ENCODE peak calls at places on chromosomes 5 and 9, in four cellular contexts. Y is HCT116, M is GM12878, J is K562. W is an unnamed sample.

GRCh38 chr5:13250450-13251291 is 693.8 kb downstream of the DNAH5 start:
- DNase-seq in Y (no peak), J (peak), M (no peak), W (peak)

GRCh38 chr5:125564336-125564975 is 818.0 kb upstream of the ZNF608 start:
- DNase-seq in M (no peak), Y (no peak), J (no peak), W (no peak)

GRCh38 chr5:65076251-65076869 is 307.6 kb downstream of the CWC27 start:
- DNase-seq in J (peak), M (no peak), Y (peak), W (no peak)

GRCh38 chr9:124137009-124137943 is 120.5 kb upstream of the NEK6 start:
- DNase-seq in Y (no peak), J (peak), M (peak), W (no peak)

GRCh38 chr9:114691046-114691955 is 9.3 kb upstream of the TEX48 start:
- DNase-seq in J (no peak), M (peak), Y (peak), W (no peak)

GRCh38 chr5:137660349-137660817 is 75.5 kb downstream of the KLHL3 start:
- DNase-seq in Y (peak), J (peak), M (peak), W (peak)

GRCh38 chr9:99239341-99240055 is 17.4 kb downstream of the SEC61B start:
- DNase-seq in Y (no peak), J (no peak), M (no peak), W (no peak)

GRCh38 chr9:95515272-95516113 is 1.3 kb downstream of the PTCH1 start:
- DNase-seq in M (no peak), Y (no peak), J (no peak), W (no peak)

GRCh38 chr9:34540826-34541225 is 18.0 kb upstream of the ENHO start:
- DNase-seq in Y (no peak), M (no peak), J (no peak), W (no peak)

GRCh38 chr5:65020492-65020891 is 251.8 kb downstream of the CWC27 start:
- DNase-seq in Y (no peak), M (no peak), J (no peak), W (no peak)

GRCh38 chr9:96858018-96858573 is 3.8 kb upstream of the ZNF782 start:
- DNase-seq in J (peak), M (no peak), Y (no peak), W (no peak)

GRCh38 chr9:128026255-128027165 is 40.6 kb downstream of the NAIF1 start:
- DNase-seq in M (peak), J (no peak), Y (no peak), W (peak)

DNA sequence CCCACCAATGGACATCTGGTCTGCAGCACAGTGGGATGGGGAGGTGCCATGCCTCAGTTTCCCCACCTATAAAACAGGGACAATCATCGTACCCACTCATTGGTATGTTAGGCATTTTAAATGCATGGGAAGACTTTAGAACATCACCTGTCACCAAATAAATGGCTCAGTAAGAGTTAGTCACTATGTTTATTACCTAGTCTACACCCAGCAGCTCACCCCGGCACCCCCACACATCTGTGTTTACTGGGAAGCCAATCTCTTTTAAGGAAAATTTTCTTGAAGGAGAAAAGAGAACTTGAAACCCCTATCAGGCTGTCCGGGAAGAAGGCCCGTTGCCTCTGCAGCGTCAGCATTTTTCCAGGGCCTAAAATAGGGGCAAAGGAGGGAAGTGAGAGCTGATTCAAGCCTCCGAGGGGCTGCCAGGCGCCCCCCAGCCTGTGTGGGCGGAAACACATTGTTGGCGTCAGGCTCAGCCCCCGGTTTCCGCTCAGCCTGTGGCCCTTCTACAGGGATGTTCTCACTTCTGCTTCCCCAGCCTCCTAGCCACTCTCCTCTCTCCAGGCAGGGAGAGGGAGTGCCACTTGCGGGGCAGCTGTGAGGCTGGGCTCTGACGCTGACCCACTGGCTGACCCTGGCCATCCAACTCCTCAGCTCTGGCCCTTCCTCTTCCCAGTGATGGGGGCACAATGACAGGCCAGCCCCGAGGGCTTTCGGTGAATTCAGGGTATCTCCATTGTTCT is 4.6 kb downstream of the CSF1R start:
- DNase-seq in Y (no peak), M (no peak), J (no peak), W (no peak)
- TF ChIP-seq JUND in Y (no peak), M (no peak), J (no peak), W (no peak)

GRCh38 chr5:80128129-80128528 is 93.0 kb downstream of the THBS4 start:
- DNase-seq in Y (no peak), M (no peak), J (no peak), W (peak)
- TF ChIP-seq JUND in Y (no peak), M (no peak), J (no peak), W (no peak)

GRCh38 chr5:16178745-16179372 is 732 bp downstream of the MARCHF11 start:
- DNase-seq in J (peak), M (no peak), Y (no peak), W (peak)
- TF ChIP-seq JUND in J (no peak), M (no peak), Y (no peak), W (no peak)

GRCh38 chr9:75023846-75024245 is 4.2 kb downstream of the CARNMT1 start:
- DNase-seq in J (no peak), M (no peak), Y (no peak), W (no peak)

DNA sequence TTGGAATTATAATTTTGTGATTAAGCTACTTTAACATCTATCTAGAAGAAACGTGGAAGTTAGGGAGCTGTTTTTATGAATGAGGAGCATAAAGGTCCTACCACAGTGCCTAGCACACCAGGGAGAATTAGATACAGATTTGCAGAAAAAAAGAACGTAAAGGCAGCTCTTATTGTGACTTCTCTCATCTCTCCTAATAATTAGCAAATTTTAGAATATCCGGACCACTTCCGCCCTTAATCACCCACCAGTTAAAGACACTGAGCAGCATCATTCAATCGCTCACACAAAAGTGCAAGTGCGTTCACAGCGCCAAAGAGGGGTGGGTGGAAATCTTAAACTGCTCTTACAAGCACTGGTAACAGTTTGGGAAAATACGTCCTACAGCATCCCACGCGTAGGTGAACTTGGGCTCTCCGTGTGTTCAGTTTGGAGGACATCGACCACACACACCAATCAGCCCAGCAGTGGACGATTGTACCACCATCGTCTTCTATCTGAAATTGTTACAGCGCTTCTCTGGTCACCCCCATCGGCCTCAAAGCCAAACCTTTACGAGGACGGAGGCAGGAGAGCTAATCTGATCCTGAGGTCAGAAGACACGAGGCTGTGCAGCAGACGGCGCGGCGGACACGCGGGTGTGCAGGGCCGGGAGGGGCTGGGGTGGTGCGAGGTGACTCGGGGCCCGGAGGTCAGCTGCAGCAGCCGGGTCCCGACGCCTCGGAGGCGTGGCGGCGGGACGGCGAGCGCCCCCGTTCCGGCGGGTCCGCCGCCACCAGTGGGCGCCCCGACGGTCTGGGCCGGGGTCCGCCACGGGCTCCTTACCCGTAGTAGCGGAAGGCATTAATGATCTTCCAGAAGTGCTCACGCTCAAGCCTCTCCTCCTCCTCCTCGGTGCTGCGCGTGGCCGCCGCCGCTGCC is 646 bp downstream of the CARNMT1 start:
- DNase-seq in M (no peak), J (peak), Y (peak), W (peak)
- TF ChIP-seq JUND in M (no peak), J (no peak), Y (no peak), W (no peak)

DNA sequence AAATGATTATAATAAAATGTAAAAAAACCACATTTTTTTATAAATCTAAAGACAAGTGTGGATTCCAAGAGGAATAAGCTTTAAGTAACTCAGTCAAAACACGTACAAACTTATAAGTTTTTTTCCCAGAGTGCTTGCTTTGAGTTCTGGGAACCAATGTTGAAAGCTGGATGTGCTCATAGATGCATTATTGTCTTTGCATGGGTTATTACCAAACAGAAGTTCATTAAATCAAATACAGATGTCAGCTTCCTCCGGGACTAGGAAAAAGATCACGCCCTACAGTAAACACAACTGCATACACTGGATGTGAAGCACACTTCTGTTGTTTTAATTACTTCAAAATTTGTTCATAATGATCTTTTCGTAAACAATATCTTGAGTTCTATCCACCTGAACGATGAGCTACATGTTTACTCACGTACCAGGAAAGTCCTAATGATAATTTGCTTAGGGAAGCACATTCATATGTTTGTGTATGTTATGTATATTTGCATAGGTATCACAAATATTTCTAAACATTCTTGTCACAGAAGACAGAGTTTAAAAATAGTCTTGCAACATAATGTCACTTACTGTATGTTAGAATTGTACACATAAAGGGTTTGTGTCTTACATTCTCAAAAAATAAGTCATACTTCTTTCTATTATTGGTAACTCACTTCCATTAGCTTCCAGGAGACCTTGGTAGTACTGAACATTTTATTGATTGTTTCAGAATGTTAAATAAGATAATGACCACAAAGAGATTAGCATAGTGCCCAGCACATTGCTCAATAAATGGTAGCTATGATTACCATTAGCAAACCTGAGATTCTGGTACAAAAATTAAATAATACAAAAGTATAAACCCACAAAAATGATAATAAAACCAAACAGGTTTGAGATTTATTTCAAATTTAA is 427.4 kb downstream of the CETN3 start:
- DNase-seq in J (no peak), Y (no peak), M (no peak), W (peak)
- TF ChIP-seq JUND in J (no peak), Y (no peak), M (no peak), W (no peak)

DNA sequence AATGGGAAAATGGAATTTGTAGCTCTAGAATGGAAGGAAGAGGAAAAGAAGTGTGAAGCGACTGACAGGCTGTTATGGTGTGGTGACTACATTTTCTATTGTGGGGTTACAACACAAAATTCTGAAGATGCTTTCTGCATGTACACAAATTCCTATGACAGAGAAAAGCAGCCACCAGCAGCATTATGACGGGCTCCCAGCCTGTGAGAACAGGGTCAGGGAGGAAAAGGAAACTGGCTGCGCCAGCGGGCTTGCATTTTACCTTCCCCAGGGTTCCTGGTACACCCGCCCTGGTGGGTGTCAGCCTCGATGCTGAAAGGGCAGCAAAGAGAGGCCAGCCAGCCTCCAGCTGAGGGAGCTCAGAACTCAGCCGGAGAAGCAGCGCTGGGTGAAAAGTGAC is 41.0 kb downstream of the DDX31 start:
- DNase-seq in Y (no peak), M (no peak), J (no peak), W (no peak)
- TF ChIP-seq JUND in Y (no peak), M (no peak), J (no peak), W (no peak)

GRCh38 chr5:119862654-119863053 is 233.3 kb downstream of the FAM170A start:
- DNase-seq in Y (no peak), J (no peak), M (no peak), W (no peak)

GRCh38 chr5:119864286-119864685 is 234.9 kb downstream of the FAM170A start:
- DNase-seq in J (no peak), M (no peak), Y (no peak), W (no peak)

GRCh38 chr5:119860463-119860862 is 231.1 kb downstream of the FAM170A start:
- DNase-seq in J (no peak), M (no peak), Y (no peak), W (no peak)
- TF ChIP-seq JUND in J (no peak), M (no peak), Y (no peak), W (no peak)

GRCh38 chr9:30579810-30580209 is 1804.6 kb upstream of the ACO1 start:
- DNase-seq in J (no peak), Y (no peak), M (no peak), W (no peak)

GRCh38 chr9:30575691-30576090 is 1808.8 kb upstream of the ACO1 start:
- DNase-seq in M (no peak), Y (no peak), J (no peak), W (no peak)

GRCh38 chr9:30574355-30575151 is 1809.9 kb upstream of the ACO1 start:
- DNase-seq in Y (no peak), J (no peak), M (no peak), W (no peak)

DNA sequence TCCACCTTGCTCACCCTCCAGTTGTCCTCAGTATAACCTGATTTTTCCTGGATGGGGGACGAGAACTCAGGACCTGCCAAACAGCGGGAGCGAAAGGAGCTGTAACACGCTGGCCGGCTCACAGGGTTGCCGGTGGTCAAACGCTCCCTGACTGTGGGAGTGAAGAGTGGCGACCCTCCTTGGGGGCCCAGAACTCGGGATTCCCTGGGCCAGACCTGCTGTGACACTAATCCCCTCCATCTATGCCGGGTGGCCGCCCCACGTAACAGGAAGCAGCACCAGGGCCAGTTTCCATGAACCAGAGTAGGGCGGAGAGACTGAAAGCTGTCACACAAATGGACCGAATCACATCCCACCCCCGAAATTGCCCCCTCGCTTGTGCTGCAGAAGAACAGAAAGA is 1809.2 kb upstream of the ACO1 start:
- DNase-seq in J (no peak), Y (no peak), M (no peak), W (no peak)
- TF ChIP-seq JUND in J (no peak), Y (no peak), M (no peak), W (no peak)

GRCh38 chr9:70563437-70564204 is 149.2 kb upstream of the KLF9 start:
- DNase-seq in J (no peak), M (peak), Y (no peak), W (no peak)
- TF ChIP-seq JUND in J (no peak), M (peak), Y (no peak), W (no peak)

W was measured in T47D.